ENCODE peak calls at places on chromosomes 5 and 9, in five cellular contexts. B, C, U, Z and S are unnamed samples.

GRCh38 chr5:100595152-100595811 is 60.1 kb downstream of the FAM174A start:
- DNase-seq in B (no peak), C (no peak), U (peak; percentile 97), Z (no peak), S (no peak)

GRCh38 chr9:96554801-96555566 is 64.7 kb downstream of the CDC14B start:
- DNase-seq in B (no peak), C (no peak), U (peak; percentile 57), Z (no peak), S (no peak)

GRCh38 chr5:166027582-166027981 is 2263.9 kb upstream of the WWC1 start:
- DNase-seq in B (no peak), C (no peak), U (no peak), Z (no peak), S (no peak)

GRCh38 chr5:622946-623522 is 10.9 kb downstream of the CEP72 start:
- DNase-seq in B (no peak), C (no peak), U (no peak), Z (peak; percentile 2), S (no peak)

GRCh38 chr5:152262667-152263066 is 142.4 kb downstream of the NMUR2 start:
- DNase-seq in B (no peak), C (no peak), U (no peak), Z (no peak), S (no peak)

GRCh38 chr5:169695919-169696490 is 58.9 kb downstream of the DOCK2 start:
- DNase-seq in B (no peak), C (no peak), U (peak; percentile 98), Z (no peak), S (no peak)

GRCh38 chr5:140000332-140000731 is 42.8 kb downstream of the NRG2 start:
- DNase-seq in B (no peak), C (no peak), U (no peak), Z (no peak), S (no peak)

GRCh38 chr9:130975932-130976841 is 32.8 kb upstream of the LAMC3 start:
- DNase-seq in B (no peak), C (no peak), U (no peak), Z (no peak), S (no peak)

GRCh38 chr9:89185980-89186379 is 7.4 kb upstream of the SHC3 start:
- DNase-seq in B (no peak), C (no peak), U (no peak), Z (no peak), S (no peak)

GRCh38 chr5:132294728-132295504 is 722 bp downstream of the SLC22A4 start:
- DNase-seq in B (peak; percentile 61), C (no peak), U (peak; percentile 82), Z (no peak), S (no peak)

GRCh38 chr9:127523312-127523851 is 72.1 kb downstream of the LRSAM1 start:
- DNase-seq in B (no peak), C (no peak), U (peak; percentile 56), Z (no peak), S (no peak)

GRCh38 chr5:10452768-10453331 is 11.2 kb downstream of the ROPN1L start:
- DNase-seq in B (no peak), C (no peak), U (peak; percentile 74), Z (no peak), S (no peak)

GRCh38 chr5:151740336-151740942 is 18.0 kb downstream of the ATOX1 start:
- DNase-seq in B (peak; percentile 36), C (peak; percentile 50), U (peak; percentile 91), Z (peak; percentile 29), S (peak; percentile 50)

GRCh38 chr9:137365056-137365455 is 57.9 kb downstream of the EXD3 start:
- DNase-seq in B (no peak), C (no peak), U (no peak), Z (no peak), S (no peak)

GRCh38 chr9:128101231-128101641 is 26.3 kb downstream of the PTGES2 start:
- DNase-seq in B (no peak), C (no peak), U (no peak), Z (no peak), S (no peak)

GRCh38 chr9:128084746-128085145 is 16.7 kb downstream of the SLC25A25 start:
- DNase-seq in B (no peak), C (no peak), U (no peak), Z (no peak), S (no peak)

GRCh38 chr9:120740135-120740534 is 25.9 kb upstream of the MEGF9 start:
- DNase-seq in B (no peak), C (no peak), U (no peak), Z (no peak), S (no peak)

GRCh38 chr5:60287174-60287771 is 393.7 kb upstream of the PDE4D start:
- DNase-seq in B (no peak), C (no peak), U (peak; percentile 61), Z (no peak), S (no peak)

GRCh38 chr5:83204651-83205050 is 127.3 kb downstream of the XRCC4 start:
- DNase-seq in B (no peak), C (no peak), U (no peak), Z (no peak), S (no peak)

GRCh38 chr9:98787766-98788335 is 8.5 kb downstream of the ANKS6 start:
- DNase-seq in B (no peak), C (no peak), U (no peak), Z (no peak), S (no peak)

GRCh38 chr9:131713016-131713415 is 26.9 kb downstream of the RAPGEF1 start:
- DNase-seq in B (no peak), C (no peak), U (no peak), Z (no peak), S (no peak)

GRCh38 chr9:129263836-129264235 is 85.8 kb upstream of the IER5L start:
- DNase-seq in B (no peak), C (no peak), U (no peak), Z (no peak), S (no peak)

GRCh38 chr5:119400248-119400647 is 44.4 kb downstream of the TNFAIP8 start:
- DNase-seq in B (no peak), C (no peak), U (no peak), Z (no peak), S (no peak)